ENCODE peak calls at places on chromosomes 16 and 17, in six cellular contexts. One of them, this sample, is unnamed.

GRCh38 chr16:75497558-75497957 is 2.3 kb upstream of the CHST6 start:
- DNase-seq in body of pancreas: peak; percentile 47
- DNase-seq in GM23338: no peak
- DNase-seq in stomach: no peak
- DNase-seq in left lung: no peak
- DNase-seq in CD8-positive, alpha-beta T cell: no peak
- DNase-seq in this sample: no peak

GRCh38 chr16:68000450-68000849 is 1.2 kb upstream of the DPEP2 start:
- DNase-seq in left lung: no peak
- DNase-seq in GM23338: no peak
- DNase-seq in stomach: no peak
- DNase-seq in body of pancreas: no peak
- DNase-seq in CD8-positive, alpha-beta T cell: no peak
- DNase-seq in this sample: no peak

GRCh38 chr17:47810200-47810821 is 11.3 kb downstream of the OSBPL7 start:
- DNase-seq in CD8-positive, alpha-beta T cell: peak; percentile 24
- DNase-seq in stomach: peak; percentile 82
- DNase-seq in GM23338: peak; percentile 56
- DNase-seq in left lung: no peak
- DNase-seq in body of pancreas: peak; percentile 88
- DNase-seq in this sample: no peak

GRCh38 chr16:80570106-80570478 is 29.3 kb downstream of the DYNLRB2 start:
- DNase-seq in stomach: no peak
- DNase-seq in left lung: no peak
- DNase-seq in CD8-positive, alpha-beta T cell: no peak
- DNase-seq in GM23338: no peak
- DNase-seq in body of pancreas: no peak
- DNase-seq in this sample: no peak

GRCh38 chr17:68431661-68432071 is 25.6 kb downstream of the WIPI1 start:
- DNase-seq in left lung: no peak
- DNase-seq in stomach: no peak
- DNase-seq in CD8-positive, alpha-beta T cell: peak; percentile 59
- DNase-seq in body of pancreas: no peak
- DNase-seq in GM23338: peak; percentile 79
- DNase-seq in this sample: no peak

GRCh38 chr17:57782051-57782490 is 37.0 kb upstream of the CCDC182 start:
- DNase-seq in left lung: no peak
- DNase-seq in CD8-positive, alpha-beta T cell: no peak
- DNase-seq in body of pancreas: no peak
- DNase-seq in GM23338: peak; percentile 16
- DNase-seq in stomach: no peak
- DNase-seq in this sample: no peak

GRCh38 chr16:78455861-78456260 is 356.4 kb downstream of the WWOX start:
- DNase-seq in CD8-positive, alpha-beta T cell: no peak
- DNase-seq in left lung: no peak
- DNase-seq in GM23338: no peak
- DNase-seq in body of pancreas: no peak
- DNase-seq in stomach: peak; percentile 53
- DNase-seq in this sample: no peak

GRCh38 chr17:65359016-65359415 is 202.4 kb downstream of the AXIN2 start:
- DNase-seq in GM23338: no peak
- DNase-seq in CD8-positive, alpha-beta T cell: no peak
- DNase-seq in stomach: no peak
- DNase-seq in left lung: no peak
- DNase-seq in body of pancreas: no peak
- DNase-seq in this sample: no peak

GRCh38 chr16:11669380-11670146 is 1.3 kb downstream of the SNN start:
- DNase-seq in stomach: no peak
- DNase-seq in CD8-positive, alpha-beta T cell: no peak
- DNase-seq in GM23338: peak; percentile 25
- DNase-seq in body of pancreas: peak; percentile 50
- DNase-seq in left lung: peak; percentile 87
- DNase-seq in this sample: peak; percentile 69

GRCh38 chr16:78669994-78670393 is 570.5 kb downstream of the WWOX start:
- DNase-seq in left lung: no peak
- DNase-seq in GM23338: no peak
- DNase-seq in CD8-positive, alpha-beta T cell: no peak
- DNase-seq in body of pancreas: no peak
- DNase-seq in stomach: no peak
- DNase-seq in this sample: no peak

GRCh38 chr16:49335828-49336227 is 37.8 kb upstream of the C16orf78 start:
- DNase-seq in CD8-positive, alpha-beta T cell: no peak
- DNase-seq in stomach: no peak
- DNase-seq in left lung: no peak
- DNase-seq in body of pancreas: no peak
- DNase-seq in GM23338: no peak
- DNase-seq in this sample: no peak

GRCh38 chr17:35542990-35543389 is 5.5 kb upstream of the SLFN12L start:
- DNase-seq in stomach: no peak
- DNase-seq in CD8-positive, alpha-beta T cell: no peak
- DNase-seq in left lung: no peak
- DNase-seq in body of pancreas: no peak
- DNase-seq in GM23338: no peak
- DNase-seq in this sample: no peak

GRCh38 chr16:17470871-17471744 is at the start of gene XYLT1:
- DNase-seq in body of pancreas: peak; percentile 72
- DNase-seq in CD8-positive, alpha-beta T cell: peak; percentile 62
- DNase-seq in GM23338: peak; percentile 82
- DNase-seq in stomach: peak; percentile 46
- DNase-seq in left lung: peak; percentile 88
- DNase-seq in this sample: no peak

GRCh38 chr17:48915459-48916282 is 7.5 kb downstream of the UBE2Z start:
- DNase-seq in left lung: no peak
- DNase-seq in CD8-positive, alpha-beta T cell: no peak
- DNase-seq in stomach: peak; percentile 31
- DNase-seq in GM23338: no peak
- DNase-seq in body of pancreas: no peak
- DNase-seq in this sample: peak; percentile 67
- H3K36me3 ChIP-seq in left lung: peaks cover 90% of the 10 kb centered on the region
- H3K36me3 ChIP-seq in CD8-positive, alpha-beta T cell: peaks cover 32% of the 10 kb centered on the region
- H3K36me3 ChIP-seq in stomach: peaks cover 98% of the 10 kb centered on the region
- H3K36me3 ChIP-seq in GM23338: peaks cover 74% of the 10 kb centered on the region
- H3K36me3 ChIP-seq in body of pancreas: peaks cover 13% of the 10 kb centered on the region
- H3K36me3 ChIP-seq in this sample: peaks cover 16% of the 10 kb centered on the region

DNA sequence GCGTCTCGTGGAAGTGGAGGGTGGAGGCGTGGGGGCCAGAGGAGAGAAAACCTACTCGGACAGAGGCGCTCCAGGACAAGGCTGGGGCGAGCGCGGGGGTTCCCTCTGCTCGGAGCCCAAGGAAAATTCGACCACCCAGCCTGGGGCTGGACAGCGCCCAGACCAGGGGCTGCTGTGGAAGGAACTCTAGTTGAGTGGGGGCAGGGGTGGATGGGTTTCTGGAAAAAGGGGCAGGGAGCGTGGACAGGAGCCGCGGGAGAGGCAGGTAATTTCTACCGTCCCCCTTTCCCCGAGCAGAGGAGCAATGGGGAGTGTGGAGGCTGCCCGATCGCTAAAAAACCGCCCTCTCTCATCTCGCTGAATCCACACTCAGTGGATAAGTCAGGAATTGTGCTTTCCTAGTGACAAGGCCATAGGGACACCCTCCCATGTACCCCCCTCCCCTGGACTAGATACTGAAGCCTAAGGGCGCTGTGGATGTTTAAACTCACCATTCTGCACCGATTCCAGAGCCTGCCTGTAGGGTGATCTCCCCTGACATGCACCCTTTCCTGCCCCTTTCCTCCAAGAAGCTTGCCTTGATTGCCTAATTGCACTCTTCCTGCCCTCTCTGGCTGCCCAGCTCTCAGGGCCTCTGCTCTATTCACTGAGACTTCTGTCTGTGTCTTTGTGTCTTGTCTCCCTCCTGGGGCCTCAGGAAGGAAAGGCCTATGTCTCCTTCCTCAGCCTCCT is 90.7 kb upstream of the TMEM97 start:
- DNase-seq in GM23338: peak; percentile 70
- DNase-seq in body of pancreas: no peak
- DNase-seq in CD8-positive, alpha-beta T cell: no peak
- DNase-seq in stomach: no peak
- DNase-seq in left lung: no peak
- DNase-seq in this sample: no peak
- TF ChIP-seq CTCF in GM23338: peak; percentile 50
- TF ChIP-seq CTCF in body of pancreas: no peak
- TF ChIP-seq CTCF in CD8-positive, alpha-beta T cell: no peak
- TF ChIP-seq CTCF in stomach: no peak
- TF ChIP-seq CTCF in left lung: no peak
- TF ChIP-seq CTCF in this sample: no peak

GRCh38 chr17:74582633-74583032 is 9.4 kb downstream of the CD300LD start:
- DNase-seq in CD8-positive, alpha-beta T cell: no peak
- DNase-seq in left lung: no peak
- DNase-seq in GM23338: no peak
- DNase-seq in stomach: no peak
- DNase-seq in body of pancreas: no peak
- DNase-seq in this sample: no peak

GRCh38 chr17:74584714-74585113 is 7.4 kb downstream of the CD300LD start:
- DNase-seq in stomach: no peak
- DNase-seq in CD8-positive, alpha-beta T cell: no peak
- DNase-seq in left lung: no peak
- DNase-seq in body of pancreas: no peak
- DNase-seq in GM23338: peak; percentile 11
- DNase-seq in this sample: no peak

GRCh38 chr17:74579910-74580309 is 12.2 kb downstream of the CD300LD start:
- DNase-seq in GM23338: no peak
- DNase-seq in body of pancreas: no peak
- DNase-seq in CD8-positive, alpha-beta T cell: no peak
- DNase-seq in left lung: no peak
- DNase-seq in stomach: no peak
- DNase-seq in this sample: no peak

GRCh38 chr17:74585711-74586110 is 6.4 kb downstream of the CD300LD start:
- DNase-seq in CD8-positive, alpha-beta T cell: no peak
- DNase-seq in stomach: no peak
- DNase-seq in body of pancreas: no peak
- DNase-seq in left lung: no peak
- DNase-seq in GM23338: no peak
- DNase-seq in this sample: no peak

DNA sequence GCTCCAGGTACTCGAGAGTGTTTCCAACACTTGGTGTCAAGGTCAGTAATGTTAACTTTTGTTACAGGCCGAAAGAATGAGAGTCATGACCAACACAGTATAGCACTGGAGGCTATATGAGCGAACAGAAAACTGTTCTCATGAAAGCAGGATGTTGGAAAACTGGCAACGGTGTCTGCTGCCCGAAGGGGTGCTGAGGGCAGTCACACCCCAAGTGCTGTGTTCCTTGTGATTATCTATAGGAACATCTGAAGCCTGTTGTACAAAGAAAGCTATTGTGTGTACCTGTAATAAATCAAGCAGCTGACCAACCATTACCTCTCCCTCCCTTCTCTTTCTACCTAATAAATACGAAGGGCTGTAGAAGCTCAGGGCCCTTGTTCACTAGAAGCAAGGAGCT is 7.8 kb downstream of the CD300LD start:
- DNase-seq in stomach: no peak
- DNase-seq in GM23338: no peak
- DNase-seq in body of pancreas: no peak
- DNase-seq in left lung: no peak
- DNase-seq in CD8-positive, alpha-beta T cell: no peak
- DNase-seq in this sample: no peak
- H3K36me3 ChIP-seq in stomach: no peaks in the 10 kb centered on the region
- H3K36me3 ChIP-seq in GM23338: no peaks in the 10 kb centered on the region
- H3K36me3 ChIP-seq in body of pancreas: no peaks in the 10 kb centered on the region
- H3K36me3 ChIP-seq in left lung: no peaks in the 10 kb centered on the region
- H3K36me3 ChIP-seq in CD8-positive, alpha-beta T cell: no peaks in the 10 kb centered on the region
- H3K36me3 ChIP-seq in this sample: no peaks in the 10 kb centered on the region

DNA sequence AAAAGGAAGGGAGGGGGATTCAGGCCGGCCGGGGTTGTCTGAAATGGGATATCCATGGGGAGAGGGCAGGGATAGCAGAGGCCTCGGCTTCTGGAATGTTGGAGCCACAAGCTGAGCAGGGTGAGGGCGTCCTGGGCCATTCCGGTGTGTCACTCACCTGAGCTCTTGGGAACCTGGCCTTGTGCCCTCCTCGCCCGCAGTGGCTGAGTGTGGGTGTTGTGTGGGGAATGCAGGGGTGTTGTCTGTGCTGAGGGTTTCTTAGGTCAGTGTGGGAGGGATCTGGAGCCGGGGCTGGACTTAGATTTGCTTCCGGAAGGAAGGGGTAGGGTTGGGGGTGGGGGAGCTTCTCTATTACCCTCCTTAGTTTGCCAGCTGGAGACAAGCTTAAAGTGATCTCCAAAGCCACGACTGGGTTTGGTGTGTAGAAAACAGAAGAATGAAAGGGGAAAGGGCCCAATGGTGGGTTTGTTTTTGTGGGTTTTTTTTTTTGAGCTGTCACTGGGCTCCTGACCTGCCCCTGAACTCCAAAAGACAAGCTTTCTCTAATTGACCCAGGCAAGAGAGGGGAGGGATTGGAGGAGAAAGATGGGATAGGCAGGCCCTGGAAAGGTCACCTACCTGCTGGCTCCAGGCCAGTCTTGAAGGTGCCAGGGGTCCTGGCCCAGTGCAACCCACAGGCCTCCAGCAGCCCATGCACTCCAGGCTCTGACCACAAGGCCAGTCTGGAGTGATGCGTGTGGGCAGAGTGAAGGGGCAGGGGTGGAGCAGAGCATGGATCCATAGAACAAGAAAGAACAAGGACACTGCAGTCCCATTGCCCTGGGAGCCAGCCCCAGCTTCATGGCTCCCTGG is at the start of gene SULT1A2:
- DNase-seq in stomach: peak; percentile 60
- DNase-seq in body of pancreas: peak; percentile 84
- DNase-seq in CD8-positive, alpha-beta T cell: no peak
- DNase-seq in GM23338: peak; percentile 48
- DNase-seq in left lung: no peak
- DNase-seq in this sample: no peak
- TF ChIP-seq CTCF in stomach: no peak
- TF ChIP-seq CTCF in body of pancreas: no peak
- TF ChIP-seq CTCF in CD8-positive, alpha-beta T cell: no peak
- TF ChIP-seq CTCF in GM23338: no peak
- TF ChIP-seq CTCF in left lung: no peak
- TF ChIP-seq CTCF in this sample: no peak